ENCODE peak calls at places on chromosomes 5 and 9, in seven cellular contexts. One of them, this sample, is unnamed.

GRCh38 chr9:34636791-34637355 is 714 bp downstream of the SIGMAR1 start:
- DNase-seq in GM06990: no peak
- DNase-seq in fibroblast of pulmonary artery: no peak
- DNase-seq in tibial artery: no peak
- DNase-seq in cardiac fibroblast: no peak
- DNase-seq in cardiac muscle cell: no peak
- DNase-seq in endothelial cell of umbilical vein: no peak
- DNase-seq in this sample: peak

GRCh38 chr9:92728831-92729734 is 35.5 kb downstream of the BICD2 start:
- DNase-seq in GM06990: peak
- DNase-seq in fibroblast of pulmonary artery: no peak
- DNase-seq in tibial artery: no peak
- DNase-seq in cardiac fibroblast: peak
- DNase-seq in cardiac muscle cell: no peak
- DNase-seq in endothelial cell of umbilical vein: no peak
- DNase-seq in this sample: peak

GRCh38 chr5:68046445-68046844 is 169.1 kb upstream of the PIK3R1 start:
- DNase-seq in GM06990: no peak
- DNase-seq in fibroblast of pulmonary artery: peak
- DNase-seq in tibial artery: peak
- DNase-seq in cardiac fibroblast: peak
- DNase-seq in cardiac muscle cell: no peak
- DNase-seq in endothelial cell of umbilical vein: peak
- DNase-seq in this sample: no peak

GRCh38 chr5:59178071-59178470 is 595.2 kb downstream of the RAB3C start:
- DNase-seq in GM06990: no peak
- DNase-seq in fibroblast of pulmonary artery: no peak
- DNase-seq in tibial artery: no peak
- DNase-seq in cardiac fibroblast: no peak
- DNase-seq in cardiac muscle cell: no peak
- DNase-seq in endothelial cell of umbilical vein: no peak
- DNase-seq in this sample: no peak

GRCh38 chr9:134869554-134870310 is 10.9 kb upstream of the FCN2 start:
- DNase-seq in GM06990: no peak
- DNase-seq in fibroblast of pulmonary artery: no peak
- DNase-seq in tibial artery: no peak
- DNase-seq in cardiac fibroblast: no peak
- DNase-seq in cardiac muscle cell: no peak
- DNase-seq in endothelial cell of umbilical vein: no peak
- DNase-seq in this sample: no peak

GRCh38 chr9:116005267-116005666 is 148.3 kb upstream of the PAPPA start:
- DNase-seq in GM06990: no peak
- DNase-seq in fibroblast of pulmonary artery: no peak
- DNase-seq in tibial artery: no peak
- DNase-seq in cardiac fibroblast: no peak
- DNase-seq in cardiac muscle cell: no peak
- DNase-seq in endothelial cell of umbilical vein: no peak
- DNase-seq in this sample: no peak

GRCh38 chr5:138257583-138257982 is 16.8 kb downstream of the GFRA3 start:
- DNase-seq in GM06990: no peak
- DNase-seq in fibroblast of pulmonary artery: no peak
- DNase-seq in tibial artery: no peak
- DNase-seq in cardiac fibroblast: no peak
- DNase-seq in cardiac muscle cell: no peak
- DNase-seq in endothelial cell of umbilical vein: no peak
- DNase-seq in this sample: no peak

GRCh38 chr5:149420509-149421371 is 41.6 kb upstream of the IL17B start:
- DNase-seq in GM06990: no peak
- DNase-seq in fibroblast of pulmonary artery: peak
- DNase-seq in tibial artery: peak
- DNase-seq in cardiac fibroblast: peak
- DNase-seq in cardiac muscle cell: no peak
- DNase-seq in endothelial cell of umbilical vein: no peak
- DNase-seq in this sample: no peak

GRCh38 chr9:70983723-70984280 is 137.6 kb downstream of the TRPM3 start:
- DNase-seq in GM06990: no peak
- DNase-seq in fibroblast of pulmonary artery: no peak
- DNase-seq in tibial artery: no peak
- DNase-seq in cardiac fibroblast: no peak
- DNase-seq in cardiac muscle cell: no peak
- DNase-seq in endothelial cell of umbilical vein: no peak
- DNase-seq in this sample: no peak

GRCh38 chr5:168364151-168364661 is 72.8 kb downstream of the WWC1 start:
- DNase-seq in GM06990: no peak
- DNase-seq in fibroblast of pulmonary artery: no peak
- DNase-seq in tibial artery: no peak
- DNase-seq in cardiac fibroblast: no peak
- DNase-seq in cardiac muscle cell: no peak
- DNase-seq in endothelial cell of umbilical vein: no peak
- DNase-seq in this sample: no peak

GRCh38 chr9:93319992-93320490 is 131.4 kb upstream of the FAM120A start:
- DNase-seq in GM06990: no peak
- DNase-seq in fibroblast of pulmonary artery: no peak
- DNase-seq in tibial artery: no peak
- DNase-seq in cardiac fibroblast: no peak
- DNase-seq in cardiac muscle cell: no peak
- DNase-seq in endothelial cell of umbilical vein: no peak
- DNase-seq in this sample: peak

GRCh38 chr9:111179577-111179976 is 141.3 kb upstream of the LPAR1 start:
- DNase-seq in GM06990: no peak
- DNase-seq in fibroblast of pulmonary artery: no peak
- DNase-seq in tibial artery: peak
- DNase-seq in cardiac fibroblast: no peak
- DNase-seq in cardiac muscle cell: no peak
- DNase-seq in endothelial cell of umbilical vein: no peak
- DNase-seq in this sample: no peak

GRCh38 chr9:78261403-78262001 is 25.6 kb downstream of the CEP78 start:
- DNase-seq in GM06990: no peak
- DNase-seq in fibroblast of pulmonary artery: peak
- DNase-seq in tibial artery: no peak
- DNase-seq in cardiac fibroblast: peak
- DNase-seq in cardiac muscle cell: peak
- DNase-seq in endothelial cell of umbilical vein: peak
- DNase-seq in this sample: no peak

GRCh38 chr9:114278356-114278755 is 44.5 kb upstream of the ORM1 start:
- DNase-seq in GM06990: no peak
- DNase-seq in fibroblast of pulmonary artery: no peak
- DNase-seq in tibial artery: no peak
- DNase-seq in cardiac fibroblast: no peak
- DNase-seq in cardiac muscle cell: no peak
- DNase-seq in endothelial cell of umbilical vein: no peak
- DNase-seq in this sample: peak

GRCh38 chr9:101469026-101469425 is 33.5 kb upstream of the ALDOB start:
- DNase-seq in GM06990: no peak
- DNase-seq in fibroblast of pulmonary artery: no peak
- DNase-seq in tibial artery: no peak
- DNase-seq in cardiac fibroblast: no peak
- DNase-seq in cardiac muscle cell: no peak
- DNase-seq in endothelial cell of umbilical vein: no peak
- DNase-seq in this sample: no peak

GRCh38 chr5:58631895-58632294 is 49.0 kb downstream of the RAB3C start:
- DNase-seq in GM06990: no peak
- DNase-seq in fibroblast of pulmonary artery: no peak
- DNase-seq in tibial artery: no peak
- DNase-seq in cardiac fibroblast: no peak
- DNase-seq in cardiac muscle cell: no peak
- DNase-seq in endothelial cell of umbilical vein: no peak
- DNase-seq in this sample: no peak

GRCh38 chr9:126617003-126617739 is 3.4 kb downstream of the LMX1B start:
- DNase-seq in GM06990: no peak
- DNase-seq in fibroblast of pulmonary artery: no peak
- DNase-seq in tibial artery: no peak
- DNase-seq in cardiac fibroblast: no peak
- DNase-seq in cardiac muscle cell: no peak
- DNase-seq in endothelial cell of umbilical vein: no peak
- DNase-seq in this sample: no peak

GRCh38 chr5:111774525-111774924 is 17.5 kb upstream of the NREP start:
- DNase-seq in GM06990: no peak
- DNase-seq in fibroblast of pulmonary artery: peak
- DNase-seq in tibial artery: peak
- DNase-seq in cardiac fibroblast: peak
- DNase-seq in cardiac muscle cell: peak
- DNase-seq in endothelial cell of umbilical vein: peak
- DNase-seq in this sample: no peak

GRCh38 chr9:98998441-98999151 is 54.9 kb downstream of the COL15A1 start:
- DNase-seq in GM06990: peak
- DNase-seq in fibroblast of pulmonary artery: peak
- DNase-seq in tibial artery: peak
- DNase-seq in cardiac fibroblast: peak
- DNase-seq in cardiac muscle cell: peak
- DNase-seq in endothelial cell of umbilical vein: peak
- DNase-seq in this sample: peak

GRCh38 chr5:59722875-59723274 is 170.7 kb downstream of the PDE4D start:
- DNase-seq in GM06990: no peak
- DNase-seq in fibroblast of pulmonary artery: peak
- DNase-seq in tibial artery: no peak
- DNase-seq in cardiac fibroblast: peak
- DNase-seq in cardiac muscle cell: no peak
- DNase-seq in endothelial cell of umbilical vein: peak
- DNase-seq in this sample: no peak

GRCh38 chr9:98834386-98834785 is 26.9 kb downstream of the GALNT12 start:
- DNase-seq in GM06990: no peak
- DNase-seq in fibroblast of pulmonary artery: no peak
- DNase-seq in tibial artery: no peak
- DNase-seq in cardiac fibroblast: no peak
- DNase-seq in cardiac muscle cell: no peak
- DNase-seq in endothelial cell of umbilical vein: no peak
- DNase-seq in this sample: no peak

GRCh38 chr5:2507611-2508010 is 243.9 kb downstream of the IRX2 start:
- DNase-seq in GM06990: no peak
- DNase-seq in fibroblast of pulmonary artery: no peak
- DNase-seq in tibial artery: no peak
- DNase-seq in cardiac fibroblast: no peak
- DNase-seq in cardiac muscle cell: no peak
- DNase-seq in endothelial cell of umbilical vein: no peak
- DNase-seq in this sample: no peak

GRCh38 chr5:93579561-93580386 is 1.2 kb downstream of the NR2F1-AS1 start:
- DNase-seq in GM06990: no peak
- DNase-seq in fibroblast of pulmonary artery: peak
- DNase-seq in tibial artery: no peak
- DNase-seq in cardiac fibroblast: peak
- DNase-seq in cardiac muscle cell: no peak
- DNase-seq in endothelial cell of umbilical vein: peak
- DNase-seq in this sample: peak

GRCh38 chr9:92634712-92635605 is 35.0 kb downstream of the IPPK start:
- DNase-seq in GM06990: peak
- DNase-seq in fibroblast of pulmonary artery: peak
- DNase-seq in tibial artery: peak
- DNase-seq in cardiac fibroblast: peak
- DNase-seq in cardiac muscle cell: peak
- DNase-seq in endothelial cell of umbilical vein: peak
- DNase-seq in this sample: peak

GRCh38 chr5:82355921-82356454 is 77.8 kb upstream of the RPS23 start:
- DNase-seq in GM06990: no peak
- DNase-seq in fibroblast of pulmonary artery: peak
- DNase-seq in tibial artery: no peak
- DNase-seq in cardiac fibroblast: peak
- DNase-seq in cardiac muscle cell: no peak
- DNase-seq in endothelial cell of umbilical vein: peak
- DNase-seq in this sample: no peak

GRCh38 chr5:121273818-121274433 is 577.8 kb upstream of the FTMT start:
- DNase-seq in GM06990: no peak
- DNase-seq in fibroblast of pulmonary artery: peak
- DNase-seq in tibial artery: no peak
- DNase-seq in cardiac fibroblast: peak
- DNase-seq in cardiac muscle cell: no peak
- DNase-seq in endothelial cell of umbilical vein: peak
- DNase-seq in this sample: no peak

GRCh38 chr9:129033216-129033615 is 3.2 kb upstream of the MIGA2 start:
- DNase-seq in GM06990: no peak
- DNase-seq in fibroblast of pulmonary artery: no peak
- DNase-seq in tibial artery: no peak
- DNase-seq in cardiac fibroblast: no peak
- DNase-seq in cardiac muscle cell: no peak
- DNase-seq in endothelial cell of umbilical vein: no peak
- DNase-seq in this sample: no peak

GRCh38 chr5:55851675-55851979 is 470 bp downstream of the IL31RA start:
- DNase-seq in GM06990: no peak
- DNase-seq in fibroblast of pulmonary artery: no peak
- DNase-seq in tibial artery: no peak
- DNase-seq in cardiac fibroblast: no peak
- DNase-seq in cardiac muscle cell: no peak
- DNase-seq in endothelial cell of umbilical vein: no peak
- DNase-seq in this sample: no peak
- H3K4me3 ChIP-seq in GM06990: no peak
- H3K4me3 ChIP-seq in fibroblast of pulmonary artery: no peak
- H3K4me3 ChIP-seq in tibial artery: peak
- H3K4me3 ChIP-seq in cardiac fibroblast: no peak
- H3K4me3 ChIP-seq in cardiac muscle cell: no peak
- H3K4me3 ChIP-seq in endothelial cell of umbilical vein: no peak
- H3K4me3 ChIP-seq in this sample: peak

DNA sequence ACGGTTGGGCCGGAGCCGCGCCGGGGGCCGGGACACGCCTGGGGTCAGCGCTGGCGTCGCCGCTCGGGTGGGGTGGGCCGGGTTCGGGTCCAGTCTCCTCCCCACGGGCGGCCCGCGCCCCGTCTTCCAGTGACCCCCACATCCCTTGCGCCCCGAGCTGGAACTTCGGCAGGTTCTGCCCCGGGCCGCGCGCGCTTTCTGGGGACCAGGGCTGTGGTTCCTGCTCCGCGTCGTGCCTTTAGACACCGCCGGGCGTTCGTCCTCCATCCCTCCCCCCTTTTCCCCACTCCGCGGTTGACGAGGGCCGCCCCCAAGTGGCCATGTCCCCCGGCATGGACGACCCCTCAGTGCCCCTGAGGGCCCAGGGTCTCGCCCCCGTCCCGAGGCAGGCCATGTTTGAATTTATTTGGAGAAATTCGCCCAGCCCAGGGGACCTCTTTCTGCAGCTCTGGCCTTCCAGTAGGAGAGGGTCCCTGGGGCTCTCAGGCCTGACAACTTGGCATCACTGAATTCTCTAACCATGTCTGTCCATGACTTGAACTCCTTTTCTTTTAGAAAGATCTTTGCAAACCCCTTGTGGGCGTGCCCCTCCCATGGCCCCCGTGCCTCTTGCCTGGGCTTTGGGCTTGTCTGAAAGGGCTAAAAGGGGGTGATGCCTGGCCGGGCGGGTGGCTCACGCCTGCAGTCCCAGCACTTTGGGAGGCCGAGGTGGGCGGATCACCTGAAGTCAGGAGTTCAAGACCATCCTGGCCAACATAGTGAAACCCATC is 3.4 kb upstream of the SQSTM1 start:
- DNase-seq in GM06990: no peak
- DNase-seq in fibroblast of pulmonary artery: no peak
- DNase-seq in tibial artery: no peak
- DNase-seq in cardiac fibroblast: no peak
- DNase-seq in cardiac muscle cell: no peak
- DNase-seq in endothelial cell of umbilical vein: no peak
- DNase-seq in this sample: peak
- H3K4me3 ChIP-seq in GM06990: no peak
- H3K4me3 ChIP-seq in fibroblast of pulmonary artery: peak
- H3K4me3 ChIP-seq in tibial artery: peak
- H3K4me3 ChIP-seq in cardiac fibroblast: peak
- H3K4me3 ChIP-seq in cardiac muscle cell: peak
- H3K4me3 ChIP-seq in endothelial cell of umbilical vein: no peak
- H3K4me3 ChIP-seq in this sample: no peak

GRCh38 chr9:77015291-77016048 is 4.0 kb upstream of the FOXB2 start:
- DNase-seq in GM06990: no peak
- DNase-seq in fibroblast of pulmonary artery: no peak
- DNase-seq in tibial artery: no peak
- DNase-seq in cardiac fibroblast: no peak
- DNase-seq in cardiac muscle cell: no peak
- DNase-seq in endothelial cell of umbilical vein: no peak
- DNase-seq in this sample: no peak
- H3K4me3 ChIP-seq in GM06990: no peak
- H3K4me3 ChIP-seq in fibroblast of pulmonary artery: no peak
- H3K4me3 ChIP-seq in tibial artery: no peak
- H3K4me3 ChIP-seq in cardiac fibroblast: no peak
- H3K4me3 ChIP-seq in cardiac muscle cell: peak
- H3K4me3 ChIP-seq in endothelial cell of umbilical vein: no peak
- H3K4me3 ChIP-seq in this sample: no peak

GRCh38 chr9:136542246-136543041 is 3.4 kb downstream of the NOTCH1 start:
- DNase-seq in GM06990: no peak
- DNase-seq in fibroblast of pulmonary artery: no peak
- DNase-seq in tibial artery: no peak
- DNase-seq in cardiac fibroblast: no peak
- DNase-seq in cardiac muscle cell: no peak
- DNase-seq in endothelial cell of umbilical vein: no peak
- DNase-seq in this sample: no peak
- H3K4me3 ChIP-seq in GM06990: no peak
- H3K4me3 ChIP-seq in fibroblast of pulmonary artery: no peak
- H3K4me3 ChIP-seq in tibial artery: no peak
- H3K4me3 ChIP-seq in cardiac fibroblast: no peak
- H3K4me3 ChIP-seq in cardiac muscle cell: no peak
- H3K4me3 ChIP-seq in endothelial cell of umbilical vein: no peak
- H3K4me3 ChIP-seq in this sample: no peak